ENCODE peak calls at places on chromosomes 16 and 17, in five cellular contexts. One of them, this sample, is unnamed.

GRCh38 chr17:34300652-34301390 is 15.3 kb downstream of the CCL11 start:
- DNase-seq in RWPE1: no peak
- DNase-seq in upper lobe of left lung: no peak
- DNase-seq in stimulated activated CD8-positive, alpha-beta memory T cell treated with anti-CD3 and anti-CD28 coated beads, Interleukin-7, amount 100 ng/mL, for 1 hour: no peak
- DNase-seq in NCI-H1930: no peak
- DNase-seq in this sample: no peak

GRCh38 chr17:2695961-2696760 is 15.4 kb downstream of the CLUH start:
- DNase-seq in NCI-H1930: no peak
- DNase-seq in stimulated activated CD8-positive, alpha-beta memory T cell treated with anti-CD3 and anti-CD28 coated beads, Interleukin-7, amount 100 ng/mL, for 1 hour: no peak
- DNase-seq in RWPE1: no peak
- DNase-seq in upper lobe of left lung: peak; percentile 20
- DNase-seq in this sample: no peak

GRCh38 chr17:80877095-80877828 is 114.4 kb upstream of the CHMP6 start:
- DNase-seq in stimulated activated CD8-positive, alpha-beta memory T cell treated with anti-CD3 and anti-CD28 coated beads, Interleukin-7, amount 100 ng/mL, for 1 hour: no peak
- DNase-seq in NCI-H1930: no peak
- DNase-seq in RWPE1: no peak
- DNase-seq in upper lobe of left lung: no peak
- DNase-seq in this sample: no peak

GRCh38 chr17:28370035-28370743 is at the start of gene VTN:
- DNase-seq in upper lobe of left lung: no peak
- DNase-seq in stimulated activated CD8-positive, alpha-beta memory T cell treated with anti-CD3 and anti-CD28 coated beads, Interleukin-7, amount 100 ng/mL, for 1 hour: no peak
- DNase-seq in NCI-H1930: no peak
- DNase-seq in RWPE1: no peak
- DNase-seq in this sample: no peak

GRCh38 chr17:52157161-52157560 is 1.4 kb downstream of the CA10 start:
- DNase-seq in RWPE1: no peak
- DNase-seq in NCI-H1930: no peak
- DNase-seq in upper lobe of left lung: no peak
- DNase-seq in stimulated activated CD8-positive, alpha-beta memory T cell treated with anti-CD3 and anti-CD28 coated beads, Interleukin-7, amount 100 ng/mL, for 1 hour: no peak
- DNase-seq in this sample: no peak

GRCh38 chr16:25488435-25488834 is 203.3 kb upstream of the HS3ST4 start:
- DNase-seq in upper lobe of left lung: no peak
- DNase-seq in NCI-H1930: no peak
- DNase-seq in stimulated activated CD8-positive, alpha-beta memory T cell treated with anti-CD3 and anti-CD28 coated beads, Interleukin-7, amount 100 ng/mL, for 1 hour: no peak
- DNase-seq in RWPE1: no peak
- DNase-seq in this sample: no peak

GRCh38 chr17:74234482-74234881 is 21.1 kb downstream of the TTYH2 start:
- DNase-seq in stimulated activated CD8-positive, alpha-beta memory T cell treated with anti-CD3 and anti-CD28 coated beads, Interleukin-7, amount 100 ng/mL, for 1 hour: no peak
- DNase-seq in NCI-H1930: no peak
- DNase-seq in upper lobe of left lung: no peak
- DNase-seq in RWPE1: no peak
- DNase-seq in this sample: no peak

GRCh38 chr17:31726980-31727427 is 132.0 kb downstream of the COPRS start:
- DNase-seq in upper lobe of left lung: no peak
- DNase-seq in NCI-H1930: no peak
- DNase-seq in RWPE1: peak; percentile 61
- DNase-seq in stimulated activated CD8-positive, alpha-beta memory T cell treated with anti-CD3 and anti-CD28 coated beads, Interleukin-7, amount 100 ng/mL, for 1 hour: no peak
- DNase-seq in this sample: no peak

GRCh38 chr17:60874772-60875171 is 197.1 kb downstream of the BCAS3 start:
- DNase-seq in NCI-H1930: no peak
- DNase-seq in upper lobe of left lung: no peak
- DNase-seq in stimulated activated CD8-positive, alpha-beta memory T cell treated with anti-CD3 and anti-CD28 coated beads, Interleukin-7, amount 100 ng/mL, for 1 hour: no peak
- DNase-seq in RWPE1: no peak
- DNase-seq in this sample: no peak

GRCh38 chr16:8571061-8571596 is 19.2 kb downstream of the TMEM114 start:
- DNase-seq in RWPE1: no peak
- DNase-seq in upper lobe of left lung: no peak
- DNase-seq in NCI-H1930: no peak
- DNase-seq in stimulated activated CD8-positive, alpha-beta memory T cell treated with anti-CD3 and anti-CD28 coated beads, Interleukin-7, amount 100 ng/mL, for 1 hour: no peak
- DNase-seq in this sample: no peak

GRCh38 chr16:67000384-67001158 is 12.2 kb downstream of the CES4A start:
- DNase-seq in stimulated activated CD8-positive, alpha-beta memory T cell treated with anti-CD3 and anti-CD28 coated beads, Interleukin-7, amount 100 ng/mL, for 1 hour: peak; percentile 18
- DNase-seq in upper lobe of left lung: peak; percentile 89
- DNase-seq in NCI-H1930: no peak
- DNase-seq in RWPE1: peak; percentile 61
- DNase-seq in this sample: no peak

GRCh38 chr17:41024702-41025101 is 2.3 kb downstream of the KRTAP1-5 start:
- DNase-seq in upper lobe of left lung: no peak
- DNase-seq in stimulated activated CD8-positive, alpha-beta memory T cell treated with anti-CD3 and anti-CD28 coated beads, Interleukin-7, amount 100 ng/mL, for 1 hour: no peak
- DNase-seq in NCI-H1930: no peak
- DNase-seq in RWPE1: no peak
- DNase-seq in this sample: no peak

GRCh38 chr17:74599531-74599939 is 7.5 kb upstream of the CD300LD start:
- DNase-seq in RWPE1: peak; percentile 40
- DNase-seq in stimulated activated CD8-positive, alpha-beta memory T cell treated with anti-CD3 and anti-CD28 coated beads, Interleukin-7, amount 100 ng/mL, for 1 hour: no peak
- DNase-seq in upper lobe of left lung: no peak
- DNase-seq in NCI-H1930: no peak
- DNase-seq in this sample: no peak

GRCh38 chr17:10666921-10667320 is 9.8 kb upstream of the MYH3 start:
- DNase-seq in NCI-H1930: no peak
- DNase-seq in upper lobe of left lung: no peak
- DNase-seq in RWPE1: no peak
- DNase-seq in stimulated activated CD8-positive, alpha-beta memory T cell treated with anti-CD3 and anti-CD28 coated beads, Interleukin-7, amount 100 ng/mL, for 1 hour: no peak
- DNase-seq in this sample: no peak

GRCh38 chr17:8253801-8254200 is 4.7 kb downstream of the PFAS start:
- DNase-seq in RWPE1: no peak
- DNase-seq in upper lobe of left lung: peak; percentile 25
- DNase-seq in stimulated activated CD8-positive, alpha-beta memory T cell treated with anti-CD3 and anti-CD28 coated beads, Interleukin-7, amount 100 ng/mL, for 1 hour: no peak
- DNase-seq in NCI-H1930: no peak
- DNase-seq in this sample: no peak

GRCh38 chr17:79826210-79826680 is 13.0 kb downstream of the CBX4 start:
- DNase-seq in RWPE1: no peak
- DNase-seq in stimulated activated CD8-positive, alpha-beta memory T cell treated with anti-CD3 and anti-CD28 coated beads, Interleukin-7, amount 100 ng/mL, for 1 hour: no peak
- DNase-seq in upper lobe of left lung: peak; percentile 56
- DNase-seq in NCI-H1930: no peak
- DNase-seq in this sample: no peak

GRCh38 chr16:86789621-86790051 is 211.3 kb downstream of the FOXL1 start:
- DNase-seq in RWPE1: no peak
- DNase-seq in NCI-H1930: no peak
- DNase-seq in upper lobe of left lung: no peak
- DNase-seq in stimulated activated CD8-positive, alpha-beta memory T cell treated with anti-CD3 and anti-CD28 coated beads, Interleukin-7, amount 100 ng/mL, for 1 hour: no peak
- DNase-seq in this sample: no peak

GRCh38 chr17:35731239-35731931 is at the start of gene RASL10B:
- DNase-seq in NCI-H1930: peak; percentile 31
- DNase-seq in upper lobe of left lung: peak; percentile 49
- DNase-seq in RWPE1: peak; percentile 78
- DNase-seq in stimulated activated CD8-positive, alpha-beta memory T cell treated with anti-CD3 and anti-CD28 coated beads, Interleukin-7, amount 100 ng/mL, for 1 hour: no peak
- DNase-seq in this sample: no peak

GRCh38 chr17:27861979-27862378 is 31.2 kb downstream of the LYRM9 start:
- DNase-seq in RWPE1: peak; percentile 79
- DNase-seq in NCI-H1930: no peak
- DNase-seq in stimulated activated CD8-positive, alpha-beta memory T cell treated with anti-CD3 and anti-CD28 coated beads, Interleukin-7, amount 100 ng/mL, for 1 hour: no peak
- DNase-seq in upper lobe of left lung: no peak
- DNase-seq in this sample: no peak

GRCh38 chr17:9439851-9440250 is 135.8 kb downstream of the STX8 start:
- DNase-seq in stimulated activated CD8-positive, alpha-beta memory T cell treated with anti-CD3 and anti-CD28 coated beads, Interleukin-7, amount 100 ng/mL, for 1 hour: no peak
- DNase-seq in NCI-H1930: no peak
- DNase-seq in RWPE1: no peak
- DNase-seq in upper lobe of left lung: no peak
- DNase-seq in this sample: no peak

GRCh38 chr17:21174719-21175118 is 39.2 kb downstream of the TMEM11 start:
- DNase-seq in stimulated activated CD8-positive, alpha-beta memory T cell treated with anti-CD3 and anti-CD28 coated beads, Interleukin-7, amount 100 ng/mL, for 1 hour: no peak
- DNase-seq in upper lobe of left lung: no peak
- DNase-seq in NCI-H1930: no peak
- DNase-seq in RWPE1: no peak
- DNase-seq in this sample: no peak

GRCh38 chr17:28949185-28950016 is 1.9 kb downstream of the PHF12 start:
- DNase-seq in stimulated activated CD8-positive, alpha-beta memory T cell treated with anti-CD3 and anti-CD28 coated beads, Interleukin-7, amount 100 ng/mL, for 1 hour: no peak
- DNase-seq in RWPE1: peak; percentile 46
- DNase-seq in NCI-H1930: no peak
- DNase-seq in upper lobe of left lung: peak; percentile 64
- DNase-seq in this sample: peak; percentile 80

GRCh38 chr16:3129137-3130131 is 5.4 kb upstream of the ZNF213 start:
- DNase-seq in RWPE1: peak; percentile 33
- DNase-seq in stimulated activated CD8-positive, alpha-beta memory T cell treated with anti-CD3 and anti-CD28 coated beads, Interleukin-7, amount 100 ng/mL, for 1 hour: peak; percentile 49
- DNase-seq in upper lobe of left lung: peak; percentile 84
- DNase-seq in NCI-H1930: peak; percentile 69
- DNase-seq in this sample: peak; percentile 87

GRCh38 chr17:76054112-76054476 is 18.2 kb downstream of the SRP68 start:
- DNase-seq in NCI-H1930: no peak
- DNase-seq in upper lobe of left lung: peak; percentile 53
- DNase-seq in stimulated activated CD8-positive, alpha-beta memory T cell treated with anti-CD3 and anti-CD28 coated beads, Interleukin-7, amount 100 ng/mL, for 1 hour: no peak
- DNase-seq in RWPE1: peak; percentile 93
- DNase-seq in this sample: no peak

GRCh38 chr16:31265329-31266245 is 5.8 kb downstream of the ITGAM start:
- DNase-seq in stimulated activated CD8-positive, alpha-beta memory T cell treated with anti-CD3 and anti-CD28 coated beads, Interleukin-7, amount 100 ng/mL, for 1 hour: peak; percentile 18
- DNase-seq in upper lobe of left lung: peak; percentile 54
- DNase-seq in RWPE1: peak; percentile 80
- DNase-seq in NCI-H1930: no peak
- DNase-seq in this sample: peak; percentile 89

GRCh38 chr16:29760567-29761279 is 14.9 kb upstream of the C16orf54 start:
- DNase-seq in RWPE1: no peak
- DNase-seq in stimulated activated CD8-positive, alpha-beta memory T cell treated with anti-CD3 and anti-CD28 coated beads, Interleukin-7, amount 100 ng/mL, for 1 hour: no peak
- DNase-seq in NCI-H1930: no peak
- DNase-seq in upper lobe of left lung: peak; percentile 61
- DNase-seq in this sample: no peak

GRCh38 chr16:87874639-87875472 is 5.5 kb upstream of the SLC7A5 start:
- DNase-seq in upper lobe of left lung: no peak
- DNase-seq in NCI-H1930: no peak
- DNase-seq in stimulated activated CD8-positive, alpha-beta memory T cell treated with anti-CD3 and anti-CD28 coated beads, Interleukin-7, amount 100 ng/mL, for 1 hour: peak; percentile 53
- DNase-seq in RWPE1: no peak
- DNase-seq in this sample: no peak

GRCh38 chr16:89020068-89020924 is 43.3 kb upstream of the CBFA2T3 start:
- DNase-seq in NCI-H1930: no peak
- DNase-seq in RWPE1: no peak
- DNase-seq in stimulated activated CD8-positive, alpha-beta memory T cell treated with anti-CD3 and anti-CD28 coated beads, Interleukin-7, amount 100 ng/mL, for 1 hour: no peak
- DNase-seq in upper lobe of left lung: no peak
- DNase-seq in this sample: peak; percentile 79

GRCh38 chr17:76593338-76593737 is 7.7 kb upstream of the ST6GALNAC2 start:
- DNase-seq in stimulated activated CD8-positive, alpha-beta memory T cell treated with anti-CD3 and anti-CD28 coated beads, Interleukin-7, amount 100 ng/mL, for 1 hour: no peak
- DNase-seq in NCI-H1930: no peak
- DNase-seq in RWPE1: peak; percentile 83
- DNase-seq in upper lobe of left lung: no peak
- DNase-seq in this sample: no peak

GRCh38 chr17:17757391-17757791 is 76.1 kb downstream of the RAI1 start:
- DNase-seq in NCI-H1930: no peak
- DNase-seq in stimulated activated CD8-positive, alpha-beta memory T cell treated with anti-CD3 and anti-CD28 coated beads, Interleukin-7, amount 100 ng/mL, for 1 hour: no peak
- DNase-seq in upper lobe of left lung: no peak
- DNase-seq in RWPE1: no peak
- DNase-seq in this sample: no peak

GRCh38 chr16:64121473-64121872 is 1000.4 kb downstream of the CDH11 start:
- DNase-seq in upper lobe of left lung: no peak
- DNase-seq in RWPE1: peak; percentile 5
- DNase-seq in NCI-H1930: no peak
- DNase-seq in stimulated activated CD8-positive, alpha-beta memory T cell treated with anti-CD3 and anti-CD28 coated beads, Interleukin-7, amount 100 ng/mL, for 1 hour: no peak
- DNase-seq in this sample: no peak

GRCh38 chr17:61645898-61646297 is 54.9 kb upstream of the NACA2 start:
- DNase-seq in stimulated activated CD8-positive, alpha-beta memory T cell treated with anti-CD3 and anti-CD28 coated beads, Interleukin-7, amount 100 ng/mL, for 1 hour: no peak
- DNase-seq in upper lobe of left lung: no peak
- DNase-seq in RWPE1: no peak
- DNase-seq in NCI-H1930: no peak
- DNase-seq in this sample: no peak

GRCh38 chr16:1734123-1734522 is 28.1 kb downstream of the MAPK8IP3 start:
- DNase-seq in RWPE1: no peak
- DNase-seq in upper lobe of left lung: no peak
- DNase-seq in NCI-H1930: no peak
- DNase-seq in stimulated activated CD8-positive, alpha-beta memory T cell treated with anti-CD3 and anti-CD28 coated beads, Interleukin-7, amount 100 ng/mL, for 1 hour: no peak
- DNase-seq in this sample: no peak

GRCh38 chr17:32757963-32758362 is 119.0 kb downstream of the MYO1D start:
- DNase-seq in RWPE1: no peak
- DNase-seq in NCI-H1930: no peak
- DNase-seq in upper lobe of left lung: no peak
- DNase-seq in stimulated activated CD8-positive, alpha-beta memory T cell treated with anti-CD3 and anti-CD28 coated beads, Interleukin-7, amount 100 ng/mL, for 1 hour: no peak
- DNase-seq in this sample: no peak

GRCh38 chr16:21265104-21265825 is 12.8 kb downstream of the CRYM start:
- DNase-seq in upper lobe of left lung: no peak
- DNase-seq in stimulated activated CD8-positive, alpha-beta memory T cell treated with anti-CD3 and anti-CD28 coated beads, Interleukin-7, amount 100 ng/mL, for 1 hour: no peak
- DNase-seq in NCI-H1930: no peak
- DNase-seq in RWPE1: no peak
- DNase-seq in this sample: no peak

GRCh38 chr17:83178533-83179201 is 99.3 kb downstream of the METRNL start:
- DNase-seq in upper lobe of left lung: no peak
- DNase-seq in RWPE1: no peak
- DNase-seq in stimulated activated CD8-positive, alpha-beta memory T cell treated with anti-CD3 and anti-CD28 coated beads, Interleukin-7, amount 100 ng/mL, for 1 hour: no peak
- DNase-seq in NCI-H1930: no peak
- DNase-seq in this sample: peak; percentile 59

GRCh38 chr17:75979705-75980187 is 706 bp downstream of the TEN1 start:
- DNase-seq in stimulated activated CD8-positive, alpha-beta memory T cell treated with anti-CD3 and anti-CD28 coated beads, Interleukin-7, amount 100 ng/mL, for 1 hour: no peak
- DNase-seq in NCI-H1930: no peak
- DNase-seq in RWPE1: no peak
- DNase-seq in upper lobe of left lung: peak; percentile 41
- DNase-seq in this sample: no peak

This sample was measured in natural killer cell treated with Interleukin-12 subunit alpha and Interleukin-12 subunit beta and Interleukin-15 and Interleukin-18, amount 100 ng/mL, for 72 hours.